ENCODE peak calls at places on chromosomes 13 and 19, in six cellular contexts. X, O, E, C, W and K are unnamed samples.
A peak's percentile ranks its signal among the peaks of the same experiment; 100 is the strongest.

GRCh38 chr19:39814595-39814994 is 19.4 kb downstream of the DYRK1B start:
- DNase-seq in X (no peak), O (no peak), E (no peak), C (no peak), W (no peak), K (no peak)

GRCh38 chr13:94414141-94414540 is 65.3 kb downstream of the DCT start:
- DNase-seq in X (no peak), O (no peak), E (no peak), C (no peak), W (no peak), K (no peak)

GRCh38 chr13:101289764-101290163 is 126.5 kb downstream of the NALCN start:
- DNase-seq in X (no peak), O (no peak), E (peak; percentile 85), C (no peak), W (peak; percentile 87), K (peak; percentile 16)

GRCh38 chr13:44347905-44348304 is 25.7 kb upstream of the SERP2 start:
- DNase-seq in X (no peak), O (no peak), E (no peak), C (no peak), W (no peak), K (no peak)

GRCh38 chr19:6480843-6481415 is 658 bp downstream of the DENND1C start:
- DNase-seq in X (no peak), O (no peak), E (no peak), C (no peak), W (no peak), K (no peak)

GRCh38 chr19:39293394-39293793 is 2.8 kb upstream of the IFNL1 start:
- DNase-seq in X (no peak), O (no peak), E (no peak), C (no peak), W (no peak), K (no peak)

GRCh38 chr19:6849876-6850275 is 37.5 kb upstream of the ADGRE1 start:
- DNase-seq in X (no peak), O (no peak), E (no peak), C (no peak), W (no peak), K (no peak)

GRCh38 chr19:53634768-53635167 is 3.0 kb downstream of the DPRX start:
- DNase-seq in X (no peak), O (no peak), E (no peak), C (no peak), W (no peak), K (no peak)

GRCh38 chr19:39160523-39160861 is 34.9 kb downstream of the PAK4 start:
- DNase-seq in X (no peak), O (peak; percentile 56), E (no peak), C (no peak), W (no peak), K (no peak)

GRCh38 chr19:39941151-39941550 is 6.7 kb upstream of the FCGBP start:
- DNase-seq in X (no peak), O (no peak), E (no peak), C (no peak), W (no peak), K (no peak)

GRCh38 chr19:49473868-49474544 is at the start of gene FLT3LG:
- DNase-seq in X (peak; percentile 44), O (peak; percentile 83), E (no peak), C (peak; percentile 85), W (peak; percentile 69), K (no peak)

GRCh38 chr13:114134111-114134943 is 1.9 kb upstream of the RASA3 start:
- DNase-seq in X (no peak), O (no peak), E (no peak), C (no peak), W (peak; percentile 60), K (no peak)
- H3K27ac ChIP-seq in X (peak overlapping the region; percentile 53), O (no peak overlapping the region), E (no peak overlapping the region), C (peak overlapping the region; percentile 45), W (no peak overlapping the region), K (no peak overlapping the region)

GRCh38 chr13:111213964-111214726 is 99.0 kb downstream of the ARHGEF7 start:
- DNase-seq in X (no peak), O (no peak), E (no peak), C (no peak), W (no peak), K (no peak)
- H3K27ac ChIP-seq in X (peak overlapping the region; percentile 11), O (no peak overlapping the region), E (no peak overlapping the region), C (no peak overlapping the region), W (no peak overlapping the region), K (no peak overlapping the region)

GRCh38 chr19:47002853-47003610 is 16.6 kb upstream of the NPAS1 start:
- DNase-seq in X (no peak), O (no peak), E (no peak), C (no peak), W (no peak), K (no peak)
- H3K27ac ChIP-seq in X (no peak overlapping the region), O (no peak overlapping the region), E (no peak overlapping the region), C (no peak overlapping the region), W (peak overlapping the region; percentile 3), K (no peak overlapping the region)

GRCh38 chr13:110555601-110556223 is 5.8 kb downstream of the RAB20 start:
- DNase-seq in X (no peak), O (no peak), E (no peak), C (no peak), W (no peak), K (no peak)
- H3K27ac ChIP-seq in X (no peak overlapping the region), O (no peak overlapping the region), E (no peak overlapping the region), C (no peak overlapping the region), W (no peak overlapping the region), K (no peak overlapping the region)

GRCh38 chr19:10516671-10517286 is 468 bp downstream of the S1PR5 start:
- DNase-seq in X (no peak), O (no peak), E (no peak), C (no peak), W (no peak), K (no peak)
- H3K27ac ChIP-seq in X (no peak overlapping the region), O (no peak overlapping the region), E (no peak overlapping the region), C (no peak overlapping the region), W (no peak overlapping the region), K (no peak overlapping the region)

DNA sequence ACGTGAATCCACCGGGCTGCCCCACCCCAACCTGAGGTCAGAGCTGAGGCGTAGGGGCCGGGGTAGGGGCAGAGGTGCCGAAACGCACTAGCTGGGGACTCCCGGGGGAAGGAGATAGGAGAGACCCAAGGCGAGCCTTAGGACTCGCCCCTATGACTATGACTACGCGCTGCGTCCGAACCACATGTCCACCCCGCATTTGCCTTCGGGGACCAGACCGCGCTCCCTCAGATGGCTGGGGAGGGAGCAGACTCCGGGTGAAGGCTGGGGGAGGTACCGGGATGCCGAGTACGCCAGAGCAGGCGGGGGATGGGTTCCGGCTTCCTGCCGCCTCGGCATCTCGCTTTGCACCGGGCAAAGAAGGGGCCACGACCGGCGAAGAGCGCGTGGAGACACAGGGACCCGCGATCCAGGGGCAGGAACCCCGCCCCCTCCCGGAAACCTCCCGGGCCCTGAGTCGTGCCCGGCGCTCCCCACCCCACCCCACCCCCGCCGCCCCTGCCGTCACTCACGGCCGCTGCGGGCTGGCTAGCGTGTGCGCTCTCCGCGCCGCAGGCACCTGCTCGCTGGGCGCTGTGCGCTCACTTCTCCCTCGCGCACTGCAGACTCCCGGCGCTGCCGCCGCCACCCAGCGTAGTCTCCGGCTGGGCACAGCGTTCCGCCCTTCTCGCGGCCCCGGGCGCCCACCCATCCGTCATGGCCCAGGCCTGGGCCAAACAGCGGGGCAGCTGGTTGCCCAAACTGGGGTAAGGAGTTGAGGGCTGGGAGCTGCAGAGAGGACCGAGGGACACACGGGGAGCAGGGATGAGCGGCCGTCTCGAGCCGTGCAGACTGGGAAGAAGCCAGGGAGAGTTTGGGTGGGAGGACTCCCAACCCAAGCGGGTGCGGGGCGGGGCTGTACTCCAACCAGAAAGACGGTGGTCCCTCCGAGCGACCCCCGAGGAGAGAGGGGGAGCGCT is 603 bp upstream of the VSTM2B start:
- DNase-seq in X (no peak), O (no peak), E (peak; percentile 53), C (no peak), W (peak; percentile 66), K (no peak)
- H3K27ac ChIP-seq in X (no peak overlapping the region), O (no peak overlapping the region), E (no peak overlapping the region), C (no peak overlapping the region), W (no peak overlapping the region), K (no peak overlapping the region)

DNA sequence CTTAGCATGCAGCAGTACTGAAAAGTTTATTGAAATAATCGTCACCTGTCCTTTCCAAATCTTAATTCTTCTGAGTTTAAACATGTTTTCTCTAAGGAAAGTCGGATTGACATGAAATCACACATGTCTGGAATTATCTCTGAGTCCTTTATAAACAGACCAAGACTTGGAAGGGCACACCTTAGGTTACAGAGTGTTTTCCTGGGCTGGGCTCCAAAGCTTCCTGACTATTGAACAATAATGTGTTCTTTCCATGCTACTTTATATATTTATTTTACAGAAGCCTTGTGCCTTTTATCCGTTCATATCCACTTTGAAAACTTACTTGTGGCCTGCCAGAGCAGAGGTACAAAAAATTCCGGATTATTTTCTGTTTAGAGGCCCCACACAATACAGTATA is 52.1 kb downstream of the LRCH1 start:
- DNase-seq in X (no peak), O (no peak), E (no peak), C (no peak), W (no peak), K (no peak)
- H3K27ac ChIP-seq in X (peak overlapping the region; percentile 39), O (no peak overlapping the region), E (no peak overlapping the region), C (no peak overlapping the region), W (no peak overlapping the region), K (no peak overlapping the region)

GRCh38 chr19:29680447-29680846 is 15.2 kb downstream of the PLEKHF1 start:
- DNase-seq in X (no peak), O (no peak), E (no peak), C (peak; percentile 77), W (no peak), K (no peak)
- H3K27ac ChIP-seq in X (peak overlapping the region; percentile 65), O (no peak overlapping the region), E (no peak overlapping the region), C (peak overlapping the region; percentile 44), W (no peak overlapping the region), K (no peak overlapping the region)

DNA sequence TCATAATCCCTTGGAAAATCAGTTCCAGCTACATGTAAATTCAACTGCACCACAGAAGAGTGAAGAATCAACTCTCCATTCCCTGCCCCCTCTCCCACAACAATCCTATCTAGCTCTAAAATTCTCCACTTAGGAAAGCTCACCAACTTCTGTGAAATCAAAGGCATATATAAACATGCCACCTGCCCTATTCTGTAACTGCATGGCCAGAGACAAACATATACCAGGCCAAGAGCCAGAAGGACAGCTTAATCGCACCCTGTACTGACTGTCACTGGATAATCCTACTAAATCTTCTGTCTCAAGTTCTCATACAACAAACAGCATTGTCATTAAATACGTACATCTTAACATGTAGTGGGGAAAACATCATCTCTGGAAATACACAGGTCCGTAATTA is 58.2 kb upstream of the EEF1AKMT1 start:
- DNase-seq in X (no peak), O (no peak), E (no peak), C (no peak), W (no peak), K (no peak)
- H3K27ac ChIP-seq in X (no peak overlapping the region), O (no peak overlapping the region), E (no peak overlapping the region), C (no peak overlapping the region), W (no peak overlapping the region), K (no peak overlapping the region)